ENCODE peak calls at places on chromosome 2, in seven cellular contexts. One of them, this sample, is unnamed.

GRCh38 chr2:68931799-68932198 is 20.9 kb downstream of the GKN2 start:
- DNase-seq in K562: no peak
- DNase-seq in GM12891: no peak
- DNase-seq in GM12878: no peak
- DNase-seq in H1: no peak
- DNase-seq in SK-N-SH: no peak
- DNase-seq in HepG2: no peak
- DNase-seq in this sample: no peak

GRCh38 chr2:222952204-222952603 is 91.4 kb downstream of the ACSL3 start:
- DNase-seq in HepG2: no peak
- DNase-seq in SK-N-SH: no peak
- DNase-seq in K562: no peak
- DNase-seq in GM12878: no peak
- DNase-seq in GM12891: no peak
- DNase-seq in H1: no peak
- DNase-seq in this sample: no peak

GRCh38 chr2:236510049-236510448 is 59.6 kb upstream of the ACKR3 start:
- DNase-seq in HepG2: no peak
- DNase-seq in GM12878: no peak
- DNase-seq in H1: no peak
- DNase-seq in K562: no peak
- DNase-seq in GM12891: no peak
- DNase-seq in SK-N-SH: no peak
- DNase-seq in this sample: no peak

GRCh38 chr2:207041279-207041678 is 102.0 kb downstream of the CPO start:
- DNase-seq in H1: peak
- DNase-seq in K562: no peak
- DNase-seq in GM12891: no peak
- DNase-seq in GM12878: no peak
- DNase-seq in SK-N-SH: no peak
- DNase-seq in HepG2: no peak
- DNase-seq in this sample: no peak

GRCh38 chr2:140737006-140737405 is 1393.8 kb downstream of the LRP1B start:
- DNase-seq in SK-N-SH: no peak
- DNase-seq in H1: no peak
- DNase-seq in GM12891: no peak
- DNase-seq in GM12878: no peak
- DNase-seq in HepG2: no peak
- DNase-seq in K562: no peak
- DNase-seq in this sample: no peak

GRCh38 chr2:43455735-43456642 is 139.8 kb downstream of the THADA start:
- DNase-seq in GM12878: peak
- DNase-seq in SK-N-SH: no peak
- DNase-seq in GM12891: no peak
- DNase-seq in H1: no peak
- DNase-seq in HepG2: peak
- DNase-seq in K562: no peak
- DNase-seq in this sample: no peak

GRCh38 chr2:120749506-120750431 is 14.1 kb downstream of the GLI2 start:
- DNase-seq in H1: no peak
- DNase-seq in HepG2: no peak
- DNase-seq in K562: no peak
- DNase-seq in GM12878: no peak
- DNase-seq in GM12891: no peak
- DNase-seq in SK-N-SH: no peak
- DNase-seq in this sample: no peak

GRCh38 chr2:34570266-34570872 is 971.3 kb upstream of the FAM98A start:
- DNase-seq in GM12891: no peak
- DNase-seq in GM12878: no peak
- DNase-seq in HepG2: peak
- DNase-seq in H1: no peak
- DNase-seq in K562: no peak
- DNase-seq in SK-N-SH: peak
- DNase-seq in this sample: no peak

GRCh38 chr2:105789745-105790466 is 45.2 kb downstream of the NCK2 start:
- DNase-seq in GM12891: no peak
- DNase-seq in SK-N-SH: no peak
- DNase-seq in HepG2: no peak
- DNase-seq in H1: no peak
- DNase-seq in K562: no peak
- DNase-seq in GM12878: peak
- DNase-seq in this sample: peak

GRCh38 chr2:196356332-196356731 is 185.0 kb upstream of the STK17B start:
- DNase-seq in GM12891: no peak
- DNase-seq in HepG2: no peak
- DNase-seq in H1: no peak
- DNase-seq in SK-N-SH: no peak
- DNase-seq in GM12878: no peak
- DNase-seq in K562: no peak
- DNase-seq in this sample: no peak

GRCh38 chr2:149661844-149662243 is 74.3 kb upstream of the MMADHC start:
- DNase-seq in GM12878: no peak
- DNase-seq in H1: no peak
- DNase-seq in K562: no peak
- DNase-seq in GM12891: no peak
- DNase-seq in SK-N-SH: no peak
- DNase-seq in HepG2: no peak
- DNase-seq in this sample: no peak

GRCh38 chr2:224357098-224357901 is 44.6 kb downstream of the FAM124B start:
- DNase-seq in H1: no peak
- DNase-seq in GM12891: peak
- DNase-seq in K562: peak
- DNase-seq in SK-N-SH: peak
- DNase-seq in HepG2: peak
- DNase-seq in GM12878: peak
- DNase-seq in this sample: peak

GRCh38 chr2:241009601-241010530 is 11.4 kb downstream of the SNED1 start:
- DNase-seq in GM12878: no peak
- DNase-seq in GM12891: peak
- DNase-seq in SK-N-SH: peak
- DNase-seq in K562: no peak
- DNase-seq in H1: no peak
- DNase-seq in HepG2: no peak
- DNase-seq in this sample: no peak

GRCh38 chr2:6866239-6866745 is 585 bp upstream of the CMPK2 start:
- DNase-seq in K562: peak
- DNase-seq in GM12891: no peak
- DNase-seq in GM12878: peak
- DNase-seq in SK-N-SH: peak
- DNase-seq in HepG2: peak
- DNase-seq in H1: no peak
- DNase-seq in this sample: no peak

GRCh38 chr2:240554767-240555493 is 2.9 kb downstream of the ANKMY1 start:
- DNase-seq in HepG2: no peak
- DNase-seq in SK-N-SH: no peak
- DNase-seq in GM12878: no peak
- DNase-seq in H1: no peak
- DNase-seq in GM12891: no peak
- DNase-seq in K562: no peak
- DNase-seq in this sample: no peak

GRCh38 chr2:99982744-99983143 is 159.6 kb downstream of the AFF3 start:
- DNase-seq in H1: no peak
- DNase-seq in GM12878: no peak
- DNase-seq in K562: no peak
- DNase-seq in GM12891: no peak
- DNase-seq in SK-N-SH: no peak
- DNase-seq in HepG2: no peak
- DNase-seq in this sample: no peak

GRCh38 chr2:230927711-230928341 is 2.8 kb upstream of the GPR55 start:
- DNase-seq in HepG2: no peak
- DNase-seq in GM12878: no peak
- DNase-seq in SK-N-SH: no peak
- DNase-seq in GM12891: no peak
- DNase-seq in H1: no peak
- DNase-seq in K562: no peak
- DNase-seq in this sample: no peak

GRCh38 chr2:19649785-19650380 is 251.9 kb downstream of the TTC32 start:
- DNase-seq in H1: no peak
- DNase-seq in K562: no peak
- DNase-seq in HepG2: no peak
- DNase-seq in GM12878: no peak
- DNase-seq in SK-N-SH: no peak
- DNase-seq in GM12891: no peak
- DNase-seq in this sample: no peak

GRCh38 chr2:131535526-131535925 is 7.8 kb downstream of the CCDC74A start:
- DNase-seq in K562: no peak
- DNase-seq in HepG2: no peak
- DNase-seq in GM12878: no peak
- DNase-seq in SK-N-SH: no peak
- DNase-seq in GM12891: no peak
- DNase-seq in H1: no peak
- DNase-seq in this sample: no peak

GRCh38 chr2:95023222-95023597 is 2.3 kb upstream of the MAL start:
- DNase-seq in K562: no peak
- DNase-seq in H1: no peak
- DNase-seq in SK-N-SH: no peak
- DNase-seq in HepG2: peak
- DNase-seq in GM12878: no peak
- DNase-seq in GM12891: no peak
- DNase-seq in this sample: no peak

DNA sequence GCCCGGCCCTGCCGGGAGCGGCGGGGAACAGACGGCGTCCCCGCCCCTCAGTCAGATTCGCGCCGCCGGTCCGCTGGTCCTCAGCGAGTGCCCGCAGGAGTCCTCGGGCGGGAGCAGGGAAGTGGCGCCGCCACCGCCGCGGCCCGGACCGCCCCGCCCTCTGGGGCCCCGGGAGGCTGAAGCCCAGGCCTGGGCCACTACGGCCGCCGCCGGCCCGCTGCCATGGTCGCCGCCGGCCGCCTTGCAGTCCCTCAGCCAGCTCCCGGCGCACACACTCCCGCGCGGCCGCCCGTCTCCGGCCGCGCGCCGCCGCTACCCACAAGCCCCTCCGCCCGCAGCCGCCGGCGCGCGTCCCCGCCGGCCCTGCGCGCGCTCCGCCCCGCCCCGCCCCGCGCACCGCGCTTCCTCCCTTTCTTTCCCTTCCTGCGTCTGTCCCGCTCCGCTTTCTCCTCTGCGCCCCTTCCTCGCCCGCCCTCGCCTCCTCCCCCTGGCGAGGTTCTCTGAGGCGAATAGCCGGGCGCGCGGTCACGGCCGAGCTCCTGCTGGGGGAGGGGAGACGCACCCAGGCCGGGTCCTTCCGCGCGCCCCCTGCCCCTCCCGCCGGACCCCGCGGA is at the start of gene ROCK2:
- DNase-seq in SK-N-SH: peak
- DNase-seq in GM12891: peak
- DNase-seq in K562: peak
- DNase-seq in H1: peak
- DNase-seq in GM12878: no peak
- DNase-seq in HepG2: peak
- DNase-seq in this sample: peak
- TF ChIP-seq TAF1 in SK-N-SH: peak
- TF ChIP-seq TAF1 in GM12891: no peak
- TF ChIP-seq TAF1 in K562: no peak
- TF ChIP-seq TAF1 in H1: peak
- TF ChIP-seq TAF1 in GM12878: peak
- TF ChIP-seq TAF1 in HepG2: peak
- TF ChIP-seq TAF1 in this sample: no peak

GRCh38 chr2:217641987-217642386 is 360.8 kb downstream of the TNS1 start:
- DNase-seq in GM12891: no peak
- DNase-seq in H1: no peak
- DNase-seq in GM12878: no peak
- DNase-seq in K562: no peak
- DNase-seq in HepG2: no peak
- DNase-seq in SK-N-SH: no peak
- DNase-seq in this sample: no peak
- TF ChIP-seq POLR2AphosphoS5 in GM12891: no peak
- TF ChIP-seq POLR2AphosphoS5 in H1: no peak
- TF ChIP-seq POLR2AphosphoS5 in GM12878: no peak
- TF ChIP-seq POLR2AphosphoS5 in K562: no peak
- TF ChIP-seq POLR2AphosphoS5 in HepG2: no peak
- TF ChIP-seq POLR2AphosphoS5 in SK-N-SH: no peak
- TF ChIP-seq POLR2AphosphoS5 in this sample: no peak

GRCh38 chr2:71500426-71501079 is 47.2 kb downstream of the DYSF start:
- DNase-seq in SK-N-SH: no peak
- DNase-seq in K562: no peak
- DNase-seq in H1: no peak
- DNase-seq in GM12891: no peak
- DNase-seq in GM12878: no peak
- DNase-seq in HepG2: no peak
- DNase-seq in this sample: no peak
- TF ChIP-seq TAF1 in SK-N-SH: no peak
- TF ChIP-seq TAF1 in K562: no peak
- TF ChIP-seq TAF1 in H1: no peak
- TF ChIP-seq TAF1 in GM12891: no peak
- TF ChIP-seq TAF1 in GM12878: no peak
- TF ChIP-seq TAF1 in HepG2: no peak
- TF ChIP-seq TAF1 in this sample: no peak

GRCh38 chr2:71933467-71934319 is 214.0 kb downstream of the CYP26B1 start:
- DNase-seq in HepG2: peak
- DNase-seq in SK-N-SH: peak
- DNase-seq in GM12878: no peak
- DNase-seq in GM12891: no peak
- DNase-seq in H1: no peak
- DNase-seq in K562: peak
- DNase-seq in this sample: no peak

GRCh38 chr2:71935291-71935848 is 212.3 kb downstream of the CYP26B1 start:
- DNase-seq in H1: no peak
- DNase-seq in GM12891: no peak
- DNase-seq in SK-N-SH: peak
- DNase-seq in K562: peak
- DNase-seq in GM12878: no peak
- DNase-seq in HepG2: no peak
- DNase-seq in this sample: no peak

GRCh38 chr2:71934320-71934593 is 213.4 kb downstream of the CYP26B1 start:
- DNase-seq in SK-N-SH: no peak
- DNase-seq in K562: no peak
- DNase-seq in GM12891: no peak
- DNase-seq in H1: no peak
- DNase-seq in HepG2: no peak
- DNase-seq in GM12878: no peak
- DNase-seq in this sample: no peak

GRCh38 chr2:71936076-71937030 is 211.3 kb downstream of the CYP26B1 start:
- DNase-seq in HepG2: no peak
- DNase-seq in SK-N-SH: peak
- DNase-seq in H1: no peak
- DNase-seq in K562: peak
- DNase-seq in GM12878: no peak
- DNase-seq in GM12891: no peak
- DNase-seq in this sample: no peak

DNA sequence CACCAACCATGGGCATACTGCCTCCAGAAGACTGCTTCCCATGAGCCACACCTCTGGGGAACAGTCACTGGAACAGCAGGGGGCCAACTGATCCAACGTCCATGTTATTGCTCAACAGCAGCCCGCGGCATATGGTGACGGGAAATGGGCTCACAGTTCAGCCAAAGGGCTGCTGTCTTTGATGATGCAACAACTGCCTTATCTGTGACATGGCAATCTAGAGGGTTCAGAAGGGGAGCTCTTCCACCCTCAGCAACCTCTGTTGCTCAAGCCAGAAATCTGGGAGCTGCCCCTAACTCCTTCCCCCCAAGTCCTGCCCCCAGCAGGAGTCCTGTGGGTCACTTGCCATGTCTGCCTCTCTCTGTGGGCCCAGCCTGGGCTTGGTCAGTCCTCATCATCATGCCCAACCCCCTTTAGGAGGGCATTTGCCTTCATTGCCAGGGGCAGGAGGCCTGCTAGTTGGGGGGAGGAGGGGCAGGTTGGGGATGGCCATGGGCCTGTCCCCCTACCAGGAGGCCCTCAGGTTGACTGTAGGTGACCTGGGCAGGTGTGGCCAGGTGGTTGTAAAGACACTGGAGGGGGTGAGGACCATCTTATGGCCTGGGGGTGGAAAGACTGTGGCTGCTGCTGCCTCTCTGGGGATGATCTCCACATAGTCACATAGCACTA is 212.9 kb downstream of the CYP26B1 start:
- DNase-seq in SK-N-SH: peak
- DNase-seq in GM12891: no peak
- DNase-seq in HepG2: no peak
- DNase-seq in H1: no peak
- DNase-seq in K562: peak
- DNase-seq in GM12878: no peak
- DNase-seq in this sample: no peak
- TF ChIP-seq POLR2AphosphoS5 in SK-N-SH: no peak
- TF ChIP-seq POLR2AphosphoS5 in GM12891: no peak
- TF ChIP-seq POLR2AphosphoS5 in HepG2: no peak
- TF ChIP-seq POLR2AphosphoS5 in H1: no peak
- TF ChIP-seq POLR2AphosphoS5 in K562: no peak
- TF ChIP-seq POLR2AphosphoS5 in GM12878: no peak
- TF ChIP-seq POLR2AphosphoS5 in this sample: no peak